ENCODE peak calls at places on chromosomes 4 and X, in five cellular contexts. P is dorsolateral prefrontal cortex, A is AG20443, N is H4, W is KG1. T is an unnamed sample.

GRCh38 chr4:73603307-73603710 is 16.9 kb downstream of the RASSF6 start:
- DNase-seq in P (no peak), A (no peak), N (peak; percentile 81), W (no peak), T (no peak)

GRCh38 chr4:1608821-1609500 is 75.2 kb downstream of the FAM53A start:
- DNase-seq in P (peak; percentile 65), A (no peak), N (no peak), W (no peak), T (no peak)

GRCh38 chrX:115344885-115345653 is 55.6 kb downstream of the LUZP4 start:
- DNase-seq in P (peak; percentile 26), A (peak; percentile 86), N (peak; percentile 94), W (no peak), T (peak; percentile 89)

GRCh38 chrX:3599787-3600465 is 113.5 kb downstream of the PRKX start:
- DNase-seq in P (no peak), A (no peak), N (no peak), W (no peak), T (no peak)

GRCh38 chr4:179582164-179582563 is 2139.9 kb upstream of the AGA start:
- DNase-seq in P (no peak), A (no peak), N (no peak), W (no peak), T (no peak)

GRCh38 chr4:139633661-139634060 is 32.0 kb upstream of the MGST2 start:
- DNase-seq in P (peak; percentile 55), A (peak; percentile 66), N (no peak), W (no peak), T (no peak)

GRCh38 chr4:1872918-1873269 is 1.7 kb downstream of the NSD2 start:
- DNase-seq in P (no peak), A (peak; percentile 53), N (no peak), W (no peak), T (no peak)

GRCh38 chr4:146415829-146416228 is 105.9 kb downstream of the SLC10A7 start:
- DNase-seq in P (no peak), A (no peak), N (no peak), W (no peak), T (no peak)

GRCh38 chrX:16771483-16772398 is 14.5 kb upstream of the TXLNG start:
- DNase-seq in P (no peak), A (no peak), N (peak; percentile 73), W (no peak), T (no peak)

GRCh38 chr4:19883841-19884240 is 367.9 kb upstream of the SLIT2 start:
- DNase-seq in P (no peak), A (no peak), N (no peak), W (no peak), T (no peak)

GRCh38 chr4:123672987-123673386 is 276.4 kb downstream of the SPRY1 start:
- DNase-seq in P (no peak), A (peak; percentile 17), N (no peak), W (no peak), T (no peak)

GRCh38 chrX:105745863-105746262 is 76.5 kb upstream of the NRK start:
- DNase-seq in P (no peak), A (no peak), N (no peak), W (no peak), T (no peak)

GRCh38 chr4:95118507-95118906 is 360.8 kb downstream of the BMPR1B start:
- DNase-seq in P (no peak), A (no peak), N (no peak), W (no peak), T (no peak)

GRCh38 chr4:174036111-174036510 is 247.4 kb downstream of the FBXO8 start:
- DNase-seq in P (no peak), A (no peak), N (no peak), W (no peak), T (no peak)

GRCh38 chr4:10666616-10667015 is 18.0 kb downstream of the CLNK start:
- DNase-seq in P (peak; percentile 72), A (no peak), N (no peak), W (no peak), T (no peak)

T was measured in lung.